ENCODE peak calls at places on chromosome 10, in six cellular contexts. W is GM23248, Q is mesendoderm, T is endothelial cell of umbilical vein, B is neural progenitor cell, F is fibroblast of lung. Y is an unnamed sample.

GRCh38 chr10:69389827-69390490 is 26.8 kb downstream of the TACR2 start:
- DNase-seq in W (peak; percentile 45), Q (peak; percentile 87), T (no peak), B (peak; percentile 42), F (peak; percentile 55), Y (no peak)

GRCh38 chr10:13961096-13961495 is 369.6 kb downstream of the FRMD4A start:
- DNase-seq in W (peak; percentile 96), Q (peak; percentile 73), T (peak; percentile 47), B (no peak), F (peak; percentile 99), Y (no peak)

GRCh38 chr10:13877154-13877909 is 290.6 kb downstream of the PRPF18 start:
- DNase-seq in W (peak; percentile 41), Q (peak; percentile 33), T (no peak), B (no peak), F (peak; percentile 61), Y (no peak)

GRCh38 chr10:3100856-3101640 is 33.7 kb downstream of the PFKP start:
- DNase-seq in W (no peak), Q (no peak), T (no peak), B (no peak), F (no peak), Y (no peak)

GRCh38 chr10:110414563-110415309 is 83.0 kb upstream of the DUSP5 start:
- DNase-seq in W (peak; percentile 30), Q (no peak), T (no peak), B (no peak), F (peak; percentile 62), Y (no peak)

GRCh38 chr10:61923210-61924024 is 21.9 kb downstream of the ARID5B start:
- DNase-seq in W (peak; percentile 73), Q (no peak), T (no peak), B (no peak), F (peak; percentile 86), Y (no peak)

GRCh38 chr10:19412531-19412930 is 363.9 kb downstream of the MALRD1 start:
- DNase-seq in W (peak; percentile 51), Q (peak; percentile 66), T (no peak), B (peak; percentile 59), F (peak; percentile 31), Y (peak; percentile 46)

GRCh38 chr10:8059191-8059936 is 4.9 kb downstream of the GATA3 start:
- DNase-seq in W (no peak), Q (no peak), T (peak; percentile 71), B (peak; percentile 45), F (no peak), Y (no peak)

GRCh38 chr10:15897282-15897681 is 37.0 kb upstream of the MINDY3 start:
- DNase-seq in W (peak; percentile 79), Q (peak; percentile 16), T (peak; percentile 46), B (no peak), F (peak; percentile 44), Y (peak; percentile 12)

GRCh38 chr10:114304566-114305421 is 65.7 kb downstream of the VWA2 start:
- DNase-seq in W (peak; percentile 59), Q (peak; percentile 91), T (no peak), B (peak; percentile 96), F (no peak), Y (peak; percentile 70)

GRCh38 chr10:72204296-72204695 is 11.5 kb upstream of the ANAPC16 start:
- DNase-seq in W (no peak), Q (no peak), T (no peak), B (no peak), F (peak; percentile 22), Y (no peak)

GRCh38 chr10:115141254-115141653 is 48.1 kb downstream of the ATRNL1 start:
- DNase-seq in W (peak; percentile 31), Q (no peak), T (peak; percentile 13), B (peak; percentile 28), F (peak; percentile 9), Y (peak; percentile 18)

GRCh38 chr10:86357041-86357440 is 9.6 kb downstream of the GRID1 start:
- DNase-seq in W (no peak), Q (no peak), T (no peak), B (no peak), F (no peak), Y (no peak)

GRCh38 chr10:80163741-80164341 is 31.3 kb downstream of the PLAC9 start:
- DNase-seq in W (peak; percentile 80), Q (no peak), T (peak; percentile 48), B (peak; percentile 75), F (peak; percentile 83), Y (no peak)

GRCh38 chr10:28281726-28282325 is 21.0 kb downstream of the MPP7 start:
- DNase-seq in W (no peak), Q (no peak), T (no peak), B (peak; percentile 11), F (no peak), Y (no peak)

GRCh38 chr10:45558406-45558805 is 114.2 kb downstream of the ZFAND4 start:
- DNase-seq in W (no peak), Q (no peak), T (no peak), B (no peak), F (no peak), Y (no peak)

GRCh38 chr10:68666280-68666760 is 54.7 kb upstream of the CCAR1 start:
- DNase-seq in W (peak; percentile 93), Q (no peak), T (peak; percentile 16), B (no peak), F (peak; percentile 94), Y (no peak)

GRCh38 chr10:68561804-68562649 is 1.9 kb downstream of the TET1 start:
- DNase-seq in W (peak; percentile 54), Q (peak; percentile 69), T (no peak), B (peak; percentile 70), F (peak; percentile 36), Y (peak; percentile 54)

GRCh38 chr10:32360884-32361283 is 13.9 kb upstream of the EPC1 start:
- DNase-seq in W (no peak), Q (no peak), T (no peak), B (no peak), F (no peak), Y (no peak)
- H3K79me2 ChIP-seq in W (peaks cover 100% of the 10 kb centered on the region), Q (no peaks in the 10 kb centered on the region), T (no peaks in the 10 kb centered on the region), B (peaks cover 78% of the 10 kb centered on the region), F (no peaks in the 10 kb centered on the region), Y (peaks cover 98% of the 10 kb centered on the region)

GRCh38 chr10:91220194-91220953 is at the start of gene PCGF5:
- DNase-seq in W (peak; percentile 95), Q (peak; percentile 87), T (peak; percentile 85), B (peak; percentile 96), F (peak; percentile 86), Y (peak; percentile 96)
- H3K79me2 ChIP-seq in W (peaks cover 58% of the 10 kb centered on the region), Q (no peaks in the 10 kb centered on the region), T (peaks cover 11% of the 10 kb centered on the region), B (no peaks in the 10 kb centered on the region), F (peaks cover 7% of the 10 kb centered on the region), Y (peaks cover 35% of the 10 kb centered on the region)

DNA sequence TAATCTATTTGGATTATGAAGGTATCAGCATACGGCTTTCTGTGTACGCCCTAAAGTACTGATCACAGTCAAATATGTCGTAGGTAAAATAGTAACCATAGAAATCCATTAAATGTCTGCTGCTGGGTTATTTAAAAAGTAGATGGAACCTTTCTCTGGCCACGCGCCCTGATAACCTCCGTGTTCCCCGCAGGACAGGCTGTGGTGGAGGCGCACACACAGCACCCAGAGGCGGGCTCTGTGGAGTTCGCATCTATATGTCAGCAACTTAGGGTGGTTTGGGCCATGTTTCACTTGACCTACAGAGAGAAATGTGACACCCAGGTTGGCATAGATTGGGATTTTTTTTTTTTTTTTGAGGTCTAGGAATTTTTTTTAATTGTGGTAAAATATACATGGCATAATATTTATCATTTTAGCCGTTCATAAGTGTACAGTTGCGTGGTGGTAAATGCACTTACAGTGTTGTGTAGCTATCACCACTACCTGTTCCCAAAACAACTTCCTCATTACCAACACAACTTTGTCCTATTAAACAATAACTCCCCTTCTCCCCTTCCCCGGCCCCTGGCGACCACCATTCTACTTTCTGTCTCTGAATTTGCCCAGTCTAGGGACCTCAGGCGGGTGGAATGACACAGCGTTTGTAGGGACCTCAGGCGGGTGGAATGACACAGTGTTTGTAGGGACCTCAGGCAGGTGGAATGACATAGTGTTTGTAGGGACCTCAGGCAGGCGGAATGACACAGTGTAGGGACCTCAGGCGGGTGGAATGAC is 15.4 kb downstream of the PPP2R2D start:
- DNase-seq in W (no peak), Q (peak; percentile 48), T (no peak), B (no peak), F (no peak), Y (no peak)
- H3K79me2 ChIP-seq in W (peaks cover 92% of the 10 kb centered on the region), Q (peaks cover 49% of the 10 kb centered on the region), T (peaks cover 92% of the 10 kb centered on the region), B (peaks cover 64% of the 10 kb centered on the region), F (peaks cover 66% of the 10 kb centered on the region), Y (peaks cover 69% of the 10 kb centered on the region)

DNA sequence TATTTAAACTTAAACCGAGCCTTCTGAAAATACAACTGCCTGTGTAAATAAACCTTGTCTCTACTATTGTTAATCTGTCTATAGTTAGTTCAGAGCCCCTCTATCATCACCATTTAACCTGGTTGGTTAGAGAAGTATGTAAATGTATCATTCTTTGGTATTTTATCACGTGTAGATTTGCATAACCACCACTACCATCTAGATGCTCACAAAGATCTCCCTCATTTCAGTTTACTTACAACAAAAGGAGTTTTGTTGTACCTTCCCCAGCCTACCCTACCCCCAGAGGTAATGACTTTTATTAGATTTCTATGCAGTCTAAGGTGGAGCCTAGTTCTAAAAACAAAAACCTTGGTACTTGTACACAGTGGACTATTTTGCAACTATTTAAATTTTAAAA is 17.5 kb downstream of the ACADSB start:
- DNase-seq in W (no peak), Q (no peak), T (no peak), B (no peak), F (no peak), Y (no peak)
- H3K79me2 ChIP-seq in W (no peaks in the 10 kb centered on the region), Q (no peaks in the 10 kb centered on the region), T (no peaks in the 10 kb centered on the region), B (no peaks in the 10 kb centered on the region), F (no peaks in the 10 kb centered on the region), Y (peaks cover 8% of the 10 kb centered on the region)

DNA sequence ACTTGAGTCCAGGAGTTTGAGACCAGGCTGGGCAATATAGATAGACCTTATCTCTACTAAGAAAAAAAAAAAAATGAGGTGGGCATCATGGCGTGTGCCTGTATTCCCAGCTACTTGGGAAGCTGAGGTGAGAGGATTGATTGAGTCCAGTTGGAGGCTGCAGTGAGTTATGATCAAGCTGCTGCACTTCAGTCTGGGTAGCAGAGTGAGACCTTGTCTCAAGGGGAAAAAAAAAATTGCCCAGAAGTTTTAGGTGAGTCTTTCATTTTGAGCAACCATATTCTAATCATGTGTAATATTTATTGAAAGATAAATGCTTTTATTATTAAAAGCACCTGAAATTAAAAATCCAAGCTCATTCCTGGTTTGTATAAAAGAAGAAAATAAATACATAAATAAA is 13.1 kb downstream of the INPP5F start:
- DNase-seq in W (no peak), Q (no peak), T (no peak), B (no peak), F (no peak), Y (no peak)
- H3K79me2 ChIP-seq in W (peaks cover 26% of the 10 kb centered on the region), Q (no peaks in the 10 kb centered on the region), T (peaks cover 44% of the 10 kb centered on the region), B (peaks cover 24% of the 10 kb centered on the region), F (no peaks in the 10 kb centered on the region), Y (peaks cover 58% of the 10 kb centered on the region)

DNA sequence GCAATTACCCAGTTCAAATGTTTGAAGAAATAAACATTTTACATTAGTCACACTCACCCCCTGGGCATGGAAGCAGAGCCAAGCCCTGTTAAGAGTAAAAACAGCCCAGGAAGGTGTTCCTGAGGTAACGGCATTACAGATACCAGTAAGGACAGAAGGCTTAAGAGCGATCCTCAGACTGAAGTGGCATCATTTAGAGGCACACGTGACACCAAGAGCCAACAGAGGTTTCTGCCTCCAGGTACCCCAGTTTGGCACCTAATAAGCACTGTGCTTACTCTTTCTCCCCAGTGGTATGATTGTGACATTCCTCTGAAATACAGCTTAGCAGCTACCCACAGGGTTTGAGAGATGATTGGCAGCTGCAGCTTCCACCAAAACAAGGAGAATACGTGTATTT is 17.2 kb downstream of the MMS19 start:
- DNase-seq in W (no peak), Q (no peak), T (no peak), B (no peak), F (no peak), Y (no peak)
- H3K79me2 ChIP-seq in W (peaks cover 78% of the 10 kb centered on the region), Q (peaks cover 2% of the 10 kb centered on the region), T (peaks cover 22% of the 10 kb centered on the region), B (peaks cover 42% of the 10 kb centered on the region), F (peaks cover 22% of the 10 kb centered on the region), Y (peaks cover 45% of the 10 kb centered on the region)